ENCODE peak calls at places on chromosomes 11 and 22, in eight cellular contexts. One of them, this sample, is unnamed.

GRCh38 chr22:42066133-42066761 is 4.4 kb downstream of the NAGA start:
- DNase-seq in fibroblast of lung: no peak
- DNase-seq in brain microvascular endothelial cell: no peak
- DNase-seq in HCT116: no peak
- DNase-seq in RWPE1: no peak
- DNase-seq in heart left ventricle: no peak
- DNase-seq in A549: no peak
- DNase-seq in ovary: peak; percentile 10
- DNase-seq in this sample: no peak

GRCh38 chr11:44421090-44421675 is 111.2 kb upstream of the ALX4 start:
- DNase-seq in fibroblast of lung: no peak
- DNase-seq in brain microvascular endothelial cell: no peak
- DNase-seq in HCT116: no peak
- DNase-seq in RWPE1: no peak
- DNase-seq in heart left ventricle: no peak
- DNase-seq in A549: no peak
- DNase-seq in ovary: no peak
- DNase-seq in this sample: no peak

GRCh38 chr11:119108151-119108856 is 1.2 kb downstream of the C2CD2L start:
- DNase-seq in fibroblast of lung: no peak
- DNase-seq in brain microvascular endothelial cell: no peak
- DNase-seq in HCT116: no peak
- DNase-seq in RWPE1: peak; percentile 81
- DNase-seq in heart left ventricle: no peak
- DNase-seq in A549: no peak
- DNase-seq in ovary: no peak
- DNase-seq in this sample: peak; percentile 63

GRCh38 chr11:73577496-73577917 is 20.4 kb downstream of the FAM168A start:
- DNase-seq in fibroblast of lung: peak; percentile 33
- DNase-seq in brain microvascular endothelial cell: no peak
- DNase-seq in HCT116: no peak
- DNase-seq in RWPE1: no peak
- DNase-seq in heart left ventricle: no peak
- DNase-seq in A549: no peak
- DNase-seq in ovary: no peak
- DNase-seq in this sample: no peak

GRCh38 chr11:65217441-65218423 is 36.0 kb downstream of the CAPN1 start:
- DNase-seq in fibroblast of lung: no peak
- DNase-seq in brain microvascular endothelial cell: no peak
- DNase-seq in HCT116: no peak
- DNase-seq in RWPE1: no peak
- DNase-seq in heart left ventricle: no peak
- DNase-seq in A549: no peak
- DNase-seq in ovary: no peak
- DNase-seq in this sample: no peak

GRCh38 chr22:41099036-41099435 is 6.6 kb downstream of the EP300 start:
- DNase-seq in fibroblast of lung: no peak
- DNase-seq in brain microvascular endothelial cell: no peak
- DNase-seq in HCT116: no peak
- DNase-seq in RWPE1: no peak
- DNase-seq in heart left ventricle: no peak
- DNase-seq in A549: no peak
- DNase-seq in ovary: no peak
- DNase-seq in this sample: no peak

GRCh38 chr11:125164422-125165110 is at the start of gene PKNOX2:
- DNase-seq in fibroblast of lung: peak; percentile 79
- DNase-seq in brain microvascular endothelial cell: peak; percentile 58
- DNase-seq in HCT116: peak; percentile 3
- DNase-seq in RWPE1: peak; percentile 73
- DNase-seq in heart left ventricle: peak; percentile 91
- DNase-seq in A549: peak; percentile 41
- DNase-seq in ovary: peak; percentile 89
- DNase-seq in this sample: peak; percentile 89

GRCh38 chr11:70544774-70545625 is 146.7 kb downstream of the CTTN start:
- DNase-seq in fibroblast of lung: peak; percentile 83
- DNase-seq in brain microvascular endothelial cell: no peak
- DNase-seq in HCT116: no peak
- DNase-seq in RWPE1: no peak
- DNase-seq in heart left ventricle: peak; percentile 33
- DNase-seq in A549: peak; percentile 21
- DNase-seq in ovary: no peak
- DNase-seq in this sample: no peak

GRCh38 chr11:77823775-77824174 is 2.8 kb downstream of the AAMDC start:
- DNase-seq in fibroblast of lung: peak; percentile 47
- DNase-seq in brain microvascular endothelial cell: no peak
- DNase-seq in HCT116: no peak
- DNase-seq in RWPE1: no peak
- DNase-seq in heart left ventricle: no peak
- DNase-seq in A549: no peak
- DNase-seq in ovary: no peak
- DNase-seq in this sample: no peak

GRCh38 chr22:24230911-24231656 is 13.8 kb downstream of the GGT5 start:
- DNase-seq in fibroblast of lung: no peak
- DNase-seq in brain microvascular endothelial cell: no peak
- DNase-seq in HCT116: no peak
- DNase-seq in RWPE1: no peak
- DNase-seq in heart left ventricle: peak; percentile 76
- DNase-seq in A549: no peak
- DNase-seq in ovary: no peak
- DNase-seq in this sample: no peak

GRCh38 chr22:23225337-23225723 is 45.0 kb downstream of the BCR start:
- DNase-seq in fibroblast of lung: no peak
- DNase-seq in brain microvascular endothelial cell: no peak
- DNase-seq in HCT116: no peak
- DNase-seq in RWPE1: no peak
- DNase-seq in heart left ventricle: no peak
- DNase-seq in A549: no peak
- DNase-seq in ovary: no peak
- DNase-seq in this sample: no peak

GRCh38 chr22:27108425-27109114 is 451.2 kb downstream of the MIAT start:
- DNase-seq in fibroblast of lung: peak; percentile 66
- DNase-seq in brain microvascular endothelial cell: no peak
- DNase-seq in HCT116: no peak
- DNase-seq in RWPE1: no peak
- DNase-seq in heart left ventricle: peak; percentile 72
- DNase-seq in A549: peak; percentile 45
- DNase-seq in ovary: peak; percentile 84
- DNase-seq in this sample: no peak

GRCh38 chr22:46454910-46455269 is 82.5 kb downstream of the CELSR1 start:
- DNase-seq in fibroblast of lung: peak; percentile 54
- DNase-seq in brain microvascular endothelial cell: no peak
- DNase-seq in HCT116: peak; percentile 65
- DNase-seq in RWPE1: peak; percentile 68
- DNase-seq in heart left ventricle: no peak
- DNase-seq in A549: peak; percentile 41
- DNase-seq in ovary: no peak
- DNase-seq in this sample: no peak

GRCh38 chr11:40140560-40140959 is 1318.9 kb downstream of the LRRC4C start:
- DNase-seq in fibroblast of lung: peak; percentile 95
- DNase-seq in brain microvascular endothelial cell: no peak
- DNase-seq in HCT116: no peak
- DNase-seq in RWPE1: no peak
- DNase-seq in heart left ventricle: no peak
- DNase-seq in A549: no peak
- DNase-seq in ovary: no peak
- DNase-seq in this sample: no peak
- TF ChIP-seq CTCF in fibroblast of lung: no peak
- TF ChIP-seq CTCF in brain microvascular endothelial cell: no peak
- TF ChIP-seq CTCF in HCT116: no peak
- TF ChIP-seq CTCF in RWPE1: no peak
- TF ChIP-seq CTCF in heart left ventricle: no peak
- TF ChIP-seq CTCF in A549: no peak
- TF ChIP-seq CTCF in ovary: no peak
- TF ChIP-seq CTCF in this sample: no peak

DNA sequence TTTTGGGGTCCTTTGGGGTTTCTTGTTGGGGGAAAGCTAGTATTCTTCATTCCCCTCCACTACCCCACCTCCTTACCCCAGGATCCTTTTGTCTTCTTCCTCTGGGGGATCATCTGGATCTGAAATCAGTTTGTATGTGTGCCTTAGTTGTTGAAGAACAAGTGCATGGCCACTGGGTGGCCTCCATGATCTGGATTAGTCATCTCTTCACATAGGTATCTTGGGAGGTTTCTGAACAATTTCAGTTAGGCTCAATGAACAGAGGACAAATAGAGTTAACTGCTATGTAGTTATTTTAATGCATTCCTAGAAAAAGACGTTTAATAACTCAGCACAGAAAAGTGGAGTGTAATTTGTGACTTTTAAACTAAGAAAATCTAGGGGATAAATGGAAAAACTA is 7.1 kb upstream of the VWA5A start:
- DNase-seq in fibroblast of lung: peak; percentile 28
- DNase-seq in brain microvascular endothelial cell: no peak
- DNase-seq in HCT116: peak; percentile 22
- DNase-seq in RWPE1: no peak
- DNase-seq in heart left ventricle: no peak
- DNase-seq in A549: peak; percentile 29
- DNase-seq in ovary: no peak
- DNase-seq in this sample: no peak
- TF ChIP-seq CTCF in fibroblast of lung: peak; percentile 45
- TF ChIP-seq CTCF in brain microvascular endothelial cell: peak; percentile 57
- TF ChIP-seq CTCF in HCT116: peak; percentile 29
- TF ChIP-seq CTCF in RWPE1: no peak
- TF ChIP-seq CTCF in heart left ventricle: no peak
- TF ChIP-seq CTCF in A549: no peak
- TF ChIP-seq CTCF in ovary: no peak
- TF ChIP-seq CTCF in this sample: no peak

DNA sequence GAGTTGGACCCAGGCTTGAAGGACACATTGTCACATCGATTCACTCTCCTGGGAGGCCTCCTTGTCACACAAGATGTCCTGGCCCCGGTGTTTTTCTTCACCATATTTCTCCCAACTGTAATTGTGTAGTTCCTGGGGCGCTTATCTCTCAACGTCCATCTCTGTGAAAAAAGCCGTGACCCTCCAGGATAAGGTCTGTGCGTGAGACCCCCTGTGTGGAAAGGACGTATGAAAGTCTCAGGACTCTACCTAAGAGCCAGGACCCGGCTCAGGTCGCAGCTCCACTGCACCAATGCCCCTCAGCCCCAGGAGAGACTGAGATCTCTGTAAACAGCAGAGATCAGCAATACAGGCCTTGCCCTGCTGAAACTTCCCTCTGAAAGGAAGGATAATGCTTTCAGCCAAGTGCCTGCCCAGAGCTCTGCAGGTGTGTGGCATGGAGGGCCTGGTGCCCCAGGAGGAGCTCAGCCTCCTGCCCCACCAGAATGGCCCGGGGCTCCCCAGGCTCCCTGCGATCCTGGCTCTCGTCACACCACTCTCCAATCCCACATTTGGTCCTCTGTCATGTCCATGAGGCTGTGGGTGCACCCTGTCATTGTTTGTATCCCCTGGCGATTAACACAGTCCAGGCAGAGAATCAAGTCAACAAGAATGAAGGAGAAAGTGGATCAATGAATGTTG is 119.2 kb upstream of the TMEM45B start:
- DNase-seq in fibroblast of lung: no peak
- DNase-seq in brain microvascular endothelial cell: no peak
- DNase-seq in HCT116: no peak
- DNase-seq in RWPE1: no peak
- DNase-seq in heart left ventricle: no peak
- DNase-seq in A549: no peak
- DNase-seq in ovary: no peak
- DNase-seq in this sample: no peak
- TF ChIP-seq CTCF in fibroblast of lung: no peak
- TF ChIP-seq CTCF in brain microvascular endothelial cell: no peak
- TF ChIP-seq CTCF in HCT116: no peak
- TF ChIP-seq CTCF in RWPE1: peak; percentile 2
- TF ChIP-seq CTCF in heart left ventricle: no peak
- TF ChIP-seq CTCF in A549: no peak
- TF ChIP-seq CTCF in ovary: no peak
- TF ChIP-seq CTCF in this sample: no peak

DNA sequence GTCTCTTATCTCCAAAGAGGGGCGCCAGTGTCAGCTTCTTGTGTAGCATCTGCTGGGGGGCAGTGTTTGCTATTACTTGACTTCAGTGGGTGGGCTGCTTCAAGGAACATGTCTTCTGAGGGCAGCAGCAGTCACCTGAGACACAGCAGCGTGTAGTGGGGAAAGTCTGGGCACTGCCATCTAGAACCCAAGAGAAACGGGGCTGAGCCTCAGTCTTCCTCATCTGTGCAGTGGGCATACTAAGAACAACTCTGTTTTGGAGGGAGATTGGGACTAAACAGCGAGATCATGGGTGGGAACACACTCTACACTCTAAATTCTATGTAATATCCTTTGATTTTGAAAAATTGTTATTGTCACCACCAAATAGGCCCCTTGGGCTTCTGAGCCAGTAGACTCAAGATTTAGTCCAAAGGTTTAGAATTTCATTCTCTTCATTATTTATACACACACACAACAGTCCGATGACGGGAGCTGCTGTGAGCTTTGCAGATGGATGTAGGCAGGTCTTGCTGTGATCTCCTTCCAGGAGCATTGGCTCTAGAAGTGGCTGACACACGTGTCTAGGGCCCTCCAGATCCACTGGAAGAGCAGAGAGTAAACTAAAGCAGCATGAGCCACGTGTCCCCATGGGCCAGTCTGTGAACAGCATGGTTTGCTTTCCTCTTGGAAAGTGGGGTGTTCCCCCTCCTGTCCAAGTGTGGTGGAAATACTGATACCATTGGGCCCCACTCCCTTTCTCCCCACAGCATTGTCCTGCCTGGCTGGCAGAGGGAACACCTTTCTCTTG is 51.7 kb downstream of the TRAF6 start:
- DNase-seq in fibroblast of lung: no peak
- DNase-seq in brain microvascular endothelial cell: no peak
- DNase-seq in HCT116: no peak
- DNase-seq in RWPE1: no peak
- DNase-seq in heart left ventricle: no peak
- DNase-seq in A549: no peak
- DNase-seq in ovary: no peak
- DNase-seq in this sample: no peak
- TF ChIP-seq CTCF in fibroblast of lung: no peak
- TF ChIP-seq CTCF in brain microvascular endothelial cell: no peak
- TF ChIP-seq CTCF in HCT116: no peak
- TF ChIP-seq CTCF in RWPE1: no peak
- TF ChIP-seq CTCF in heart left ventricle: no peak
- TF ChIP-seq CTCF in A549: no peak
- TF ChIP-seq CTCF in ovary: no peak
- TF ChIP-seq CTCF in this sample: no peak

GRCh38 chr11:68206211-68206610 is 6.9 kb downstream of the KMT5B start:
- DNase-seq in fibroblast of lung: peak; percentile 46
- DNase-seq in brain microvascular endothelial cell: peak; percentile 35
- DNase-seq in HCT116: peak; percentile 53
- DNase-seq in RWPE1: peak; percentile 55
- DNase-seq in heart left ventricle: no peak
- DNase-seq in A549: peak; percentile 73
- DNase-seq in ovary: no peak
- DNase-seq in this sample: no peak
- TF ChIP-seq CTCF in fibroblast of lung: peak; percentile 89
- TF ChIP-seq CTCF in brain microvascular endothelial cell: peak; percentile 77
- TF ChIP-seq CTCF in HCT116: peak; percentile 75
- TF ChIP-seq CTCF in RWPE1: peak; percentile 85
- TF ChIP-seq CTCF in heart left ventricle: peak; percentile 70
- TF ChIP-seq CTCF in A549: peak; percentile 74
- TF ChIP-seq CTCF in ovary: peak; percentile 82
- TF ChIP-seq CTCF in this sample: peak; percentile 80

This sample was measured in D721Med.